ENCODE peak calls at places on chromosomes 5 and 9, in four cellular contexts. One of them, this sample, is unnamed.

GRCh38 chr9:87277346-87277745 is 220.3 kb upstream of the DAPK1 start:
- DNase-seq in A549: no peak
- DNase-seq in foreskin keratinocyte: peak; percentile 39
- DNase-seq in CD8-positive, alpha-beta T cell: no peak
- DNase-seq in this sample: no peak

GRCh38 chr5:157766441-157766840 is 22.9 kb downstream of the LSM11 start:
- DNase-seq in foreskin keratinocyte: no peak
- DNase-seq in A549: no peak
- DNase-seq in CD8-positive, alpha-beta T cell: no peak
- DNase-seq in this sample: no peak

GRCh38 chr5:121667292-121667691 is 184.4 kb upstream of the FTMT start:
- DNase-seq in foreskin keratinocyte: no peak
- DNase-seq in CD8-positive, alpha-beta T cell: no peak
- DNase-seq in A549: no peak
- DNase-seq in this sample: no peak

GRCh38 chr5:37206733-37207132 is 42.4 kb downstream of the CPLANE1 start:
- DNase-seq in A549: no peak
- DNase-seq in CD8-positive, alpha-beta T cell: no peak
- DNase-seq in foreskin keratinocyte: no peak
- DNase-seq in this sample: no peak

GRCh38 chr5:53893626-53894025 is 333.2 kb downstream of the NDUFS4 start:
- DNase-seq in A549: no peak
- DNase-seq in foreskin keratinocyte: no peak
- DNase-seq in CD8-positive, alpha-beta T cell: no peak
- DNase-seq in this sample: no peak

GRCh38 chr9:73011346-73011745 is 58.5 kb upstream of the ALDH1A1 start:
- DNase-seq in foreskin keratinocyte: peak; percentile 14
- DNase-seq in CD8-positive, alpha-beta T cell: no peak
- DNase-seq in A549: no peak
- DNase-seq in this sample: no peak

GRCh38 chr9:122777935-122778671 is 10.6 kb upstream of the OR5C1 start:
- DNase-seq in A549: no peak
- DNase-seq in CD8-positive, alpha-beta T cell: no peak
- DNase-seq in foreskin keratinocyte: peak; percentile 56
- DNase-seq in this sample: no peak

GRCh38 chr9:132651259-132651658 is 18.5 kb downstream of the DDX31 start:
- DNase-seq in A549: no peak
- DNase-seq in foreskin keratinocyte: peak; percentile 54
- DNase-seq in CD8-positive, alpha-beta T cell: no peak
- DNase-seq in this sample: no peak

GRCh38 chr5:111595425-111595824 is 83.1 kb upstream of the STARD4 start:
- DNase-seq in A549: no peak
- DNase-seq in CD8-positive, alpha-beta T cell: no peak
- DNase-seq in foreskin keratinocyte: no peak
- DNase-seq in this sample: no peak

GRCh38 chr5:53118879-53119278 is 9.3 kb upstream of the MOCS2 start:
- DNase-seq in foreskin keratinocyte: no peak
- DNase-seq in A549: no peak
- DNase-seq in CD8-positive, alpha-beta T cell: no peak
- DNase-seq in this sample: no peak

GRCh38 chr9:132167192-132167591 is 5.3 kb downstream of the NTNG2 start:
- DNase-seq in foreskin keratinocyte: peak; percentile 4
- DNase-seq in CD8-positive, alpha-beta T cell: no peak
- DNase-seq in A549: no peak
- DNase-seq in this sample: no peak

GRCh38 chr5:749101-749670 is 35.3 kb downstream of the ZDHHC11B start:
- DNase-seq in CD8-positive, alpha-beta T cell: no peak
- DNase-seq in A549: no peak
- DNase-seq in foreskin keratinocyte: no peak
- DNase-seq in this sample: no peak

GRCh38 chr5:177606071-177607051 is 6.4 kb downstream of the B4GALT7 start:
- DNase-seq in foreskin keratinocyte: no peak
- DNase-seq in CD8-positive, alpha-beta T cell: no peak
- DNase-seq in A549: no peak
- DNase-seq in this sample: no peak

GRCh38 chr5:133048993-133049725 is 2.7 kb upstream of the HSPA4 start:
- DNase-seq in foreskin keratinocyte: no peak
- DNase-seq in CD8-positive, alpha-beta T cell: no peak
- DNase-seq in A549: no peak
- DNase-seq in this sample: no peak

GRCh38 chr5:112691758-112692157 is 45.9 kb upstream of the APC start:
- DNase-seq in foreskin keratinocyte: no peak
- DNase-seq in A549: peak; percentile 38
- DNase-seq in CD8-positive, alpha-beta T cell: no peak
- DNase-seq in this sample: no peak

GRCh38 chr9:110531776-110532175 is 47.8 kb downstream of the SVEP1 start:
- DNase-seq in foreskin keratinocyte: no peak
- DNase-seq in A549: no peak
- DNase-seq in CD8-positive, alpha-beta T cell: no peak
- DNase-seq in this sample: no peak

GRCh38 chr9:20618361-20618799 is 3.9 kb downstream of the MLLT3 start:
- DNase-seq in CD8-positive, alpha-beta T cell: no peak
- DNase-seq in A549: peak; percentile 18
- DNase-seq in foreskin keratinocyte: peak; percentile 81
- DNase-seq in this sample: no peak

GRCh38 chr9:16245756-16246440 is 624.6 kb downstream of the BNC2 start:
- DNase-seq in foreskin keratinocyte: no peak
- DNase-seq in CD8-positive, alpha-beta T cell: no peak
- DNase-seq in A549: no peak
- DNase-seq in this sample: no peak

GRCh38 chr9:727767-728166 is 113.7 kb upstream of the DMRT1 start:
- DNase-seq in foreskin keratinocyte: no peak
- DNase-seq in CD8-positive, alpha-beta T cell: no peak
- DNase-seq in A549: no peak
- DNase-seq in this sample: no peak

GRCh38 chr9:119003882-119004617 is 365.2 kb downstream of the BRINP1 start:
- DNase-seq in CD8-positive, alpha-beta T cell: no peak
- DNase-seq in foreskin keratinocyte: peak; percentile 60
- DNase-seq in A549: no peak
- DNase-seq in this sample: no peak

GRCh38 chr9:137028281-137029057 is 432 bp upstream of the ABCA2 start:
- DNase-seq in CD8-positive, alpha-beta T cell: peak; percentile 62
- DNase-seq in foreskin keratinocyte: peak; percentile 20
- DNase-seq in A549: no peak
- DNase-seq in this sample: peak; percentile 46

GRCh38 chr9:111375062-111375461 is 45.0 kb upstream of the OR2K2 start:
- DNase-seq in foreskin keratinocyte: no peak
- DNase-seq in CD8-positive, alpha-beta T cell: no peak
- DNase-seq in A549: no peak
- DNase-seq in this sample: no peak

GRCh38 chr5:68172314-68172713 is 43.2 kb upstream of the PIK3R1 start:
- DNase-seq in A549: no peak
- DNase-seq in CD8-positive, alpha-beta T cell: no peak
- DNase-seq in foreskin keratinocyte: no peak
- DNase-seq in this sample: no peak

GRCh38 chr5:60633336-60633735 is 66.6 kb downstream of the DEPDC1B start:
- DNase-seq in A549: no peak
- DNase-seq in foreskin keratinocyte: peak; percentile 74
- DNase-seq in CD8-positive, alpha-beta T cell: no peak
- DNase-seq in this sample: no peak

GRCh38 chr5:73027816-73028215 is 72.0 kb downstream of the FCHO2 start:
- DNase-seq in foreskin keratinocyte: no peak
- DNase-seq in CD8-positive, alpha-beta T cell: no peak
- DNase-seq in A549: no peak
- DNase-seq in this sample: no peak

GRCh38 chr9:14417230-14417629 is 103.3 kb upstream of the NFIB start:
- DNase-seq in foreskin keratinocyte: peak; percentile 40
- DNase-seq in CD8-positive, alpha-beta T cell: no peak
- DNase-seq in A549: no peak
- DNase-seq in this sample: no peak

GRCh38 chr9:87603854-87604490 is 106.3 kb downstream of the DAPK1 start:
- DNase-seq in CD8-positive, alpha-beta T cell: no peak
- DNase-seq in A549: no peak
- DNase-seq in foreskin keratinocyte: no peak
- DNase-seq in this sample: no peak

GRCh38 chr9:129944501-129945116 is 98.4 kb downstream of the FNBP1 start:
- DNase-seq in A549: no peak
- DNase-seq in CD8-positive, alpha-beta T cell: peak; percentile 25
- DNase-seq in foreskin keratinocyte: no peak
- DNase-seq in this sample: no peak

GRCh38 chr9:129040113-129040643 is 3.8 kb downstream of the MIGA2 start:
- DNase-seq in foreskin keratinocyte: no peak
- DNase-seq in CD8-positive, alpha-beta T cell: no peak
- DNase-seq in A549: no peak
- DNase-seq in this sample: no peak

GRCh38 chr5:20694121-20694520 is 706.1 kb upstream of the CDH18 start:
- DNase-seq in CD8-positive, alpha-beta T cell: no peak
- DNase-seq in A549: no peak
- DNase-seq in foreskin keratinocyte: peak; percentile 26
- DNase-seq in this sample: no peak

GRCh38 chr5:16480821-16481538 is 15.4 kb upstream of the ZNF622 start:
- DNase-seq in CD8-positive, alpha-beta T cell: no peak
- DNase-seq in foreskin keratinocyte: peak; percentile 80
- DNase-seq in A549: no peak
- DNase-seq in this sample: no peak

GRCh38 chr5:159102294-159102934 is 2.7 kb upstream of the EBF1 start:
- DNase-seq in foreskin keratinocyte: no peak
- DNase-seq in CD8-positive, alpha-beta T cell: no peak
- DNase-seq in A549: no peak
- DNase-seq in this sample: no peak
- H3K27ac ChIP-seq in foreskin keratinocyte: no peak overlapping the region
- H3K27ac ChIP-seq in CD8-positive, alpha-beta T cell: no peak overlapping the region
- H3K27ac ChIP-seq in A549: no peak overlapping the region
- H3K27ac ChIP-seq in this sample: no peak overlapping the region

GRCh38 chr9:37840560-37841194 is 40.1 kb downstream of the DCAF10 start:
- DNase-seq in foreskin keratinocyte: peak; percentile 66
- DNase-seq in A549: no peak
- DNase-seq in CD8-positive, alpha-beta T cell: no peak
- DNase-seq in this sample: no peak
- H3K27ac ChIP-seq in foreskin keratinocyte: peak overlapping the region; percentile 43
- H3K27ac ChIP-seq in A549: no peak overlapping the region
- H3K27ac ChIP-seq in CD8-positive, alpha-beta T cell: no peak overlapping the region
- H3K27ac ChIP-seq in this sample: no peak overlapping the region

GRCh38 chr5:58499231-58499630 is 8.0 kb downstream of the GAPT start:
- DNase-seq in CD8-positive, alpha-beta T cell: no peak
- DNase-seq in A549: no peak
- DNase-seq in foreskin keratinocyte: no peak
- DNase-seq in this sample: no peak
- H3K27ac ChIP-seq in CD8-positive, alpha-beta T cell: no peak overlapping the region
- H3K27ac ChIP-seq in A549: no peak overlapping the region
- H3K27ac ChIP-seq in foreskin keratinocyte: no peak overlapping the region
- H3K27ac ChIP-seq in this sample: no peak overlapping the region

DNA sequence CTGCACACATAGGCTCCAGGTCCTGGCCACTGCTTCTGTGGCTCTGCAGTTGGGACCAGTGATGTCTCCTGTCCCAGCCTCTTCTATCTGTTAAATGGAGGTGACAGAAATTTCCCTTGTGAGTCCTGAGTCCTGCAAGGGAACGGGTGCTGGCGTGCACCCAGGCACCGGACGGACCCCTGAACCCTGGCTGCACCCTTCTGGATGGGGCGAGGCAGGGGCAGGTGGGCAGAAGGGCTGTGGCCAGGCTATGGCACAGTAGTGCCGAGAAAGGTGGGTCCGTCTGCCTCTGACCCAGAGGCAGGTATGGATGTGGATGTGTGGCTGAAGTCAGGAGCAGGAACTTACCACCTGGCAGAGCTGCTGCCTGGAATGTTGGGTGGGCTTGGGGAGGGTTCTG is 81.9 kb downstream of the COL5A1 start:
- DNase-seq in foreskin keratinocyte: no peak
- DNase-seq in CD8-positive, alpha-beta T cell: no peak
- DNase-seq in A549: no peak
- DNase-seq in this sample: no peak
- H3K27ac ChIP-seq in foreskin keratinocyte: no peak overlapping the region
- H3K27ac ChIP-seq in CD8-positive, alpha-beta T cell: no peak overlapping the region
- H3K27ac ChIP-seq in A549: no peak overlapping the region
- H3K27ac ChIP-seq in this sample: no peak overlapping the region

This sample was measured in caudate nucleus.